ENCODE peak calls at places on chromosomes 11 and 22, in four cellular contexts. V is NCI-H510A; R is hypothalamus; M is naive thymus-derived CD8-positive, alpha-beta T cell. H is an unnamed sample.

GRCh38 chr11:132862137-132862536 is 670.2 kb downstream of the OPCML start:
- DNase-seq in M (no peak), R (no peak), V (no peak), H (no peak)

GRCh38 chr11:48307760-48308386 is 1.9 kb downstream of the OR4S1 start:
- DNase-seq in R (no peak), M (peak; percentile 76), V (no peak), H (peak; percentile 27)

GRCh38 chr22:27911329-27911728 is 7.7 kb downstream of the PITPNB start:
- DNase-seq in M (no peak), V (no peak), R (no peak), H (no peak)

GRCh38 chr11:81853791-81854190 is 879.9 kb downstream of the FAM181B start:
- DNase-seq in R (no peak), V (no peak), M (no peak), H (no peak)

GRCh38 chr22:43011079-43011478 is 3.9 kb downstream of the PACSIN2 start:
- DNase-seq in R (no peak), V (no peak), M (no peak), H (no peak)

GRCh38 chr11:29171350-29171950 is 845.4 kb downstream of the KCNA4 start:
- DNase-seq in R (no peak), V (no peak), M (no peak), H (no peak)

GRCh38 chr11:44318369-44318768 is 8.4 kb upstream of the ALX4 start:
- DNase-seq in M (no peak), R (no peak), V (no peak), H (no peak)

GRCh38 chr11:35488117-35488516 is 37.3 kb downstream of the PAMR1 start:
- DNase-seq in M (no peak), V (no peak), R (no peak), H (no peak)

GRCh38 chr11:119739021-119739703 is 10.2 kb upstream of the NECTIN1 start:
- DNase-seq in V (no peak), R (no peak), M (no peak), H (no peak)

GRCh38 chr11:109401532-109401931 is 20.5 kb upstream of the C11orf87 start:
- DNase-seq in V (no peak), R (no peak), M (no peak), H (no peak)

GRCh38 chr11:124174001-124174400 is 9.1 kb upstream of the OR10D3 start:
- DNase-seq in R (no peak), M (no peak), V (peak; percentile 67), H (no peak)

GRCh38 chr22:34861787-34862186 is 204.2 kb upstream of the ISX start:
- DNase-seq in M (no peak), R (no peak), V (no peak), H (no peak)

GRCh38 chr11:130115218-130115617 is 44.4 kb upstream of the ST14 start:
- DNase-seq in M (no peak), V (no peak), R (no peak), H (no peak)

GRCh38 chr22:40572976-40573375 is 63.5 kb downstream of the MRTFA start:
- DNase-seq in R (no peak), M (no peak), V (no peak), H (no peak)

GRCh38 chr11:34907934-34908593 is 8.1 kb downstream of the APIP start:
- DNase-seq in R (no peak), M (no peak), V (no peak), H (no peak)

GRCh38 chr22:44182591-44183588 is 2.2 kb downstream of the PARVG start:
- DNase-seq in V (no peak), M (peak; percentile 74), R (no peak), H (peak; percentile 18)

GRCh38 chr11:93169143-93169542 is 28.6 kb downstream of the SLC36A4 start:
- DNase-seq in V (no peak), R (no peak), M (no peak), H (no peak)

GRCh38 chr11:119101367-119101758 is 290 bp downstream of the DPAGT1 start:
- DNase-seq in M (no peak), V (no peak), R (no peak), H (no peak)

H was measured in substantia nigra.